ENCODE peak calls at places on chromosomes 12 and 14, in six cellular contexts. T, H, E, I, M and P are unnamed samples.

GRCh38 chr12:114841557-114842251 is 157.7 kb upstream of the TBX3 start:
- DNase-seq in M (peak; percentile 45), E (no peak), I (no peak), T (no peak), H (no peak), P (peak; percentile 48)

GRCh38 chr14:43172899-43173548 is 1334.1 kb downstream of the FSCB start:
- DNase-seq in M (no peak), E (no peak), T (no peak), I (no peak), H (no peak), P (no peak)

GRCh38 chr12:8823565-8824300 is 1.3 kb downstream of the A2ML1 start:
- DNase-seq in T (peak; percentile 85), M (no peak), I (no peak), E (no peak), H (no peak), P (no peak)

GRCh38 chr12:62210422-62210821 is 49.8 kb upstream of the USP15 start:
- DNase-seq in M (peak; percentile 27), I (peak; percentile 61), H (no peak), E (peak; percentile 28), T (peak; percentile 45), P (no peak)

GRCh38 chr12:10554971-10555481 is 49.3 kb downstream of the EIF2S3B start:
- DNase-seq in H (no peak), T (no peak), I (no peak), E (no peak), M (no peak), P (no peak)

GRCh38 chr14:100342195-100342594 is 19.1 kb downstream of the SLC25A47 start:
- DNase-seq in E (no peak), H (peak; percentile 64), I (no peak), M (no peak), T (no peak), P (no peak)

GRCh38 chr12:115440438-115440837 is 756.5 kb upstream of the TBX3 start:
- DNase-seq in E (no peak), M (peak; percentile 23), I (peak; percentile 59), H (no peak), T (no peak), P (no peak)

GRCh38 chr12:98635657-98636323 is 8.8 kb downstream of the IKBIP start:
- DNase-seq in H (no peak), E (no peak), T (no peak), I (no peak), M (peak; percentile 83), P (peak; percentile 43)

GRCh38 chr12:94622475-94622874 is 27.9 kb downstream of the TMCC3 start:
- DNase-seq in E (no peak), T (no peak), H (no peak), M (peak; percentile 8), I (peak; percentile 39), P (no peak)

DNA sequence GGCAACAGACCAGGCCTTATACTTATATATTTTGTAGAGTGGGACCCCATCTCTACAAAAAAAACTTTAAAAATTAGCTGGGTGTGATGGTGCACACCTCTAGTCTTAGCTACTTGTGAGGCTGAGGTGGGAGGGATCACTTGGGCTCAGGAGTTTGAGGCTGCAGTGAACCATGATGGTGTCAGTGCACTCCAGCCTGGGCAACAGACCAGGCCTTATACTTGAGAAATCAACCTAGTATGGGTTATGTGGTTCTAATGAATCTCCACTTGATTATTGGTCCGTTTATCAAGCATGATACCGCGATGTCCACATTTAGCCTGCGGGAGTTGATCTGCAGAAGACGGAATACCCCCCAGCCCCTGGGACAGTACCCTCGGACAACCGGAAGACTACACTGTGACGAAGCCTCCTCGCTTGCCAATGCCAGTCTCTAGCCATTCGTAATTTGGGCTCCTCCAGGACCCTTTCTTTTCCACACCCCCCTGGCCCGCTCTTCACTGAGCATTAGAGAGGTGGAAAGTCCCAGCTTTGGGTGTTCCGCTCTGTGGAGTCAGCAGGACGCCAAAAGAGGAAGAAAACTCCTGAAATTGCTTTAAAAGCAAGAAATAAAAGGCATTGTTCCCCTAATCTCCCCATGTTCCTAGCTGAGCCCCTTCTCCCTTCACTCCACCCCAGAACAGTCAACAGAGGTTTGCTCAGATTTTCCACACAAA is 19.4 kb downstream of the LTBP2 start:
- DNase-seq in E (no peak), H (no peak), M (no peak), I (no peak), T (no peak), P (no peak)
- H3K27ac ChIP-seq in E (peak overlapping the region; percentile 52), H (peak overlapping the region; percentile 91), M (peak overlapping the region; percentile 46), I (no peak overlapping the region), T (no peak overlapping the region), P (no peak overlapping the region)

DNA sequence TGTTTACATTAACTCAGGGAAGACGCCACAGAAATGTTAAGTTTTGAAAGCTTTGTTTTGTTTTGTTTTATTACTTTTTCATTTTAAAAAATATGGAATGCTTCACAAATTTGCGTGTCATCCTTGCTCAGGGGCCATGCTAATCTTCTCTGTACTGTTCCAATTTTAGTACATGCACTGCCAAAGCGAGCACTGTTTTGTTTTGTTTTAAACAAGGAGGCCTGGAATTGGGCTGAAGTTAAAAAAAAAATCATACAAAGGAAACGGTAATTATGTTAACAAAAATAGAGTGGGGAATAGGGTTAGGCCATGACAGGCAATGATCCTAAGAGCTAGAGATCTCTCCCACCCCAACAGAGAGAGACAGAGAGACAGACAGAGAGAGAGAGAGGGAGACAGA is 57.0 kb downstream of the ZFP36L1 start:
- DNase-seq in M (no peak), I (no peak), H (no peak), T (no peak), E (no peak), P (no peak)
- H3K27ac ChIP-seq in M (no peak overlapping the region), I (no peak overlapping the region), H (peak overlapping the region; percentile 56), T (no peak overlapping the region), E (peak overlapping the region; percentile 64), P (no peak overlapping the region)

DNA sequence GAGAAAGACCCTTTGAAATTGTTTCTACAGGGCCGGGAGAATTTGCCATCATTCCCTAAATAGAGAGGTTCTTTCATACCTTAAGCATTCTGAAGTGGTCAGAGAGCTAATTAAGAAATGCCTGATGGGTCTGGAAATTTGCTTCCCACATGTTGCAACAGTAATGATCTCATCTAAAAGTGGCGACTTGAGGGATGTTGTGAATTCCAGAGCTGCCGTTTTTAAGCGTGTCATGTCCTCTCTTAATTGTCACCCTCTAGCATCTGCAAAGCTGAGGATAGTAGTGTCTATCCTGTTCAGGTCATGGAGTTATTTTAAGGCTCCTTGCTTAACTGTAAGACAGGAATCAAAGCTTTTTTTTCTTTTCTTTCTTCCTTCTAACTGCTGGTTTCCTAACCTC is 60.4 kb downstream of the FOS start:
- DNase-seq in M (no peak), T (no peak), I (no peak), H (no peak), E (no peak), P (no peak)
- H3K27ac ChIP-seq in M (no peak overlapping the region), T (no peak overlapping the region), I (no peak overlapping the region), H (peak overlapping the region; percentile 38), E (peak overlapping the region; percentile 15), P (no peak overlapping the region)

GRCh38 chr12:109864916-109865315 is 15.4 kb downstream of the GLTP start:
- DNase-seq in H (no peak), M (peak; percentile 84), I (no peak), E (no peak), T (no peak), P (peak; percentile 90)
- H3K27ac ChIP-seq in H (no peak overlapping the region), M (peak overlapping the region; percentile 85), I (no peak overlapping the region), E (peak overlapping the region; percentile 89), T (no peak overlapping the region), P (peak overlapping the region; percentile 80)

GRCh38 chr12:14187966-14188365 is 177.5 kb upstream of the ATF7IP start:
- DNase-seq in H (no peak), E (no peak), M (no peak), I (no peak), T (no peak), P (no peak)
- H3K27ac ChIP-seq in H (no peak overlapping the region), E (peak overlapping the region; percentile 36), M (no peak overlapping the region), I (no peak overlapping the region), T (no peak overlapping the region), P (no peak overlapping the region)

DNA sequence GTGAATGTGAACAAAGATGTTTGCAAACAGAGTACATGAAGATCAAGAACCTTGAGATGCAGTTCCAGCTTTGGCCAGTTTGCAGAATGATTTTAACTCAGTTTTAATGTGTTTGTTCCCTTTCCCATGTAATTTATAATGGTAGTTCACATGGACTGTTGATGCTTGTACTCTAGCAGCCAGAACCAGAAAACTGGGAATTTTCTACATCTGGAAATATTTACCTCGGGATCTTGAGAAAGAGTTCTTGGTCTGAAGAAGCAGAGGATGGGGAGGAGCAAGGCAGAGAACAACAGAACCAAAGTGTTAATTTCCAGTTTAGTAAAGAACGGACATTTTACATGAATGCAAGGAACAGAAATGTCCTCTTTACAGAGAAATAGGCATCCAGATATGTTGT is 37.0 kb upstream of the PMCH start:
- DNase-seq in M (no peak), E (no peak), T (no peak), I (no peak), H (no peak), P (no peak)
- H3K27ac ChIP-seq in M (no peak overlapping the region), E (no peak overlapping the region), T (no peak overlapping the region), I (no peak overlapping the region), H (no peak overlapping the region), P (no peak overlapping the region)

DNA sequence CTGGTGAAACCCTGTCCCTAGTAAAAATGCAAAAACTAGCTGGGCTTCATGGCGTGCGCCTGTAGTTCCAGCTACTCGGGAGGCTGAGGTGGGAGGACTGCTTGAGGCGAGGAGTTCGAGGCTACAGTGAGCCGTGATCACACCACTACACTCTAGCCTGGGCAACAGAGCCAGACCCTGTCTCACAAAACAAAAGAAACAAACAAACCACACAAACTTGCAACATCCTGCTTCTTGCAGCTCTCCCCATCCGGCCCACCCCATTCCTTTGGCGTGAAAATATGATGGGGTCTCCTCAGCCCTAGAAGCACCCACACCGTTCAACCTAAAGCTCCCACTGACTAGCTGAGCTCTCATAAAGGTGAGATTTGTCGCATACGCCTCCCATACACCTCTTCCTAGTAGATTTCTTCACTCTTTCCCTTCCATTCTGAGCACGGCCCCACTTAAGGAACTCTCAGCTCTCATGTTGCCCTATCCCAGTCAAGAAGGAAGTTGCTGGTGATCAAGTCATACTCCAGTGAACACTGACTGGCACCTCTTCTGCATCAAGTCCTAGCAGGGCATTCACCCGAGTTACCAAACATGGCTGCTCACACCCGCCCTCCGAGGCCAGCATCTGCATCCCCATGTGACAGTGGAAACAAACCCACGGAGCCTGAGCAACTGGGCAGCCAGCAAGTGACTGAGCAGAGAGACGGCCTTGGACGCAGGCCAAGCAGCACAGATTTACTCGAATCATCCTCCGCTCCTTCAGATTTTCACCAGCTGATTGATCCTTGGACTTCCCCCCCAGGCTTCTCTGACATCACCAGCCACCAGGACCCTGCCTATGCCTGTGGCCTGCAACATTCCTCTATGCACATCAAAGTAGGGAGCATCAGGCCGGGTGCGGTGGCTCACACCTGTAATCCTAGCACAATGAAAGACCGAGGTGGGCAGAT is 18.9 kb upstream of the CD27 start:
- DNase-seq in I (no peak), M (no peak), E (no peak), T (no peak), H (no peak), P (no peak)
- H3K27ac ChIP-seq in I (no peak overlapping the region), M (no peak overlapping the region), E (no peak overlapping the region), T (no peak overlapping the region), H (no peak overlapping the region), P (no peak overlapping the region)